ENCODE peak calls at places on chromosomes 13 and 19, in eight cellular contexts. One of them, this sample, is unnamed. For H3K27me3, the result is how much of the 10 kb centered on the place peaks cover.

GRCh38 chr13:89066868-89067466 is 1395.8 kb downstream of the SLITRK5 start:
- DNase-seq in neural progenitor cell: peak
- DNase-seq in stomach: no peak
- DNase-seq in bronchial epithelial cell: peak
- DNase-seq in left lung: no peak
- DNase-seq in heart left ventricle: no peak
- DNase-seq in esophagus squamous epithelium: no peak
- DNase-seq in CD8-positive, alpha-beta memory T cell: peak
- DNase-seq in this sample: peak

GRCh38 chr13:101144808-101145419 is 271.4 kb downstream of the NALCN start:
- DNase-seq in left lung: no peak
- DNase-seq in bronchial epithelial cell: peak
- DNase-seq in stomach: no peak
- DNase-seq in neural progenitor cell: peak
- DNase-seq in heart left ventricle: no peak
- DNase-seq in esophagus squamous epithelium: no peak
- DNase-seq in CD8-positive, alpha-beta memory T cell: no peak
- DNase-seq in this sample: peak

GRCh38 chr13:48153186-48153585 is 58.3 kb upstream of the MED4 start:
- DNase-seq in CD8-positive, alpha-beta memory T cell: no peak
- DNase-seq in bronchial epithelial cell: no peak
- DNase-seq in esophagus squamous epithelium: no peak
- DNase-seq in stomach: no peak
- DNase-seq in neural progenitor cell: no peak
- DNase-seq in heart left ventricle: no peak
- DNase-seq in left lung: no peak
- DNase-seq in this sample: no peak

GRCh38 chr19:35986664-35987570 is 8.1 kb upstream of the SDHAF1 start:
- DNase-seq in heart left ventricle: no peak
- DNase-seq in left lung: peak
- DNase-seq in bronchial epithelial cell: no peak
- DNase-seq in stomach: no peak
- DNase-seq in CD8-positive, alpha-beta memory T cell: no peak
- DNase-seq in neural progenitor cell: peak
- DNase-seq in esophagus squamous epithelium: no peak
- DNase-seq in this sample: peak

GRCh38 chr13:109479534-109479933 is 306.8 kb downstream of the IRS2 start:
- DNase-seq in esophagus squamous epithelium: no peak
- DNase-seq in stomach: no peak
- DNase-seq in bronchial epithelial cell: no peak
- DNase-seq in neural progenitor cell: no peak
- DNase-seq in left lung: no peak
- DNase-seq in heart left ventricle: no peak
- DNase-seq in CD8-positive, alpha-beta memory T cell: no peak
- DNase-seq in this sample: no peak

GRCh38 chr13:110946171-110946570 is 31.3 kb upstream of the ANKRD10 start:
- DNase-seq in neural progenitor cell: no peak
- DNase-seq in bronchial epithelial cell: no peak
- DNase-seq in left lung: no peak
- DNase-seq in esophagus squamous epithelium: no peak
- DNase-seq in heart left ventricle: no peak
- DNase-seq in stomach: no peak
- DNase-seq in CD8-positive, alpha-beta memory T cell: no peak
- DNase-seq in this sample: no peak

GRCh38 chr13:38566526-38566925 is 120.4 kb upstream of the FREM2 start:
- DNase-seq in bronchial epithelial cell: no peak
- DNase-seq in stomach: no peak
- DNase-seq in left lung: no peak
- DNase-seq in esophagus squamous epithelium: no peak
- DNase-seq in heart left ventricle: no peak
- DNase-seq in neural progenitor cell: no peak
- DNase-seq in CD8-positive, alpha-beta memory T cell: no peak
- DNase-seq in this sample: peak

GRCh38 chr13:29429496-29429895 is 166.0 kb downstream of the SLC7A1 start:
- DNase-seq in esophagus squamous epithelium: no peak
- DNase-seq in heart left ventricle: no peak
- DNase-seq in stomach: no peak
- DNase-seq in neural progenitor cell: no peak
- DNase-seq in left lung: no peak
- DNase-seq in bronchial epithelial cell: no peak
- DNase-seq in CD8-positive, alpha-beta memory T cell: no peak
- DNase-seq in this sample: peak

GRCh38 chr13:110743687-110744086 is 30.2 kb downstream of the ING1 start:
- DNase-seq in stomach: no peak
- DNase-seq in heart left ventricle: no peak
- DNase-seq in esophagus squamous epithelium: no peak
- DNase-seq in neural progenitor cell: no peak
- DNase-seq in CD8-positive, alpha-beta memory T cell: no peak
- DNase-seq in left lung: no peak
- DNase-seq in bronchial epithelial cell: no peak
- DNase-seq in this sample: no peak

GRCh38 chr19:10044390-10044789 is 31.1 kb downstream of the RDH8 start:
- DNase-seq in stomach: no peak
- DNase-seq in esophagus squamous epithelium: no peak
- DNase-seq in bronchial epithelial cell: no peak
- DNase-seq in heart left ventricle: no peak
- DNase-seq in left lung: no peak
- DNase-seq in neural progenitor cell: no peak
- DNase-seq in CD8-positive, alpha-beta memory T cell: no peak
- DNase-seq in this sample: peak

GRCh38 chr19:13506550-13506878 is 235 bp upstream of the CACNA1A start:
- DNase-seq in stomach: no peak
- DNase-seq in heart left ventricle: no peak
- DNase-seq in left lung: no peak
- DNase-seq in bronchial epithelial cell: no peak
- DNase-seq in CD8-positive, alpha-beta memory T cell: no peak
- DNase-seq in neural progenitor cell: peak
- DNase-seq in esophagus squamous epithelium: no peak
- DNase-seq in this sample: no peak

GRCh38 chr13:45352031-45352430 is 11.0 kb upstream of the TPT1 start:
- DNase-seq in neural progenitor cell: no peak
- DNase-seq in stomach: no peak
- DNase-seq in esophagus squamous epithelium: no peak
- DNase-seq in left lung: no peak
- DNase-seq in bronchial epithelial cell: peak
- DNase-seq in CD8-positive, alpha-beta memory T cell: no peak
- DNase-seq in heart left ventricle: no peak
- DNase-seq in this sample: no peak

GRCh38 chr13:21395953-21396352 is 63.1 kb downstream of the ZDHHC20 start:
- DNase-seq in neural progenitor cell: no peak
- DNase-seq in stomach: no peak
- DNase-seq in esophagus squamous epithelium: no peak
- DNase-seq in heart left ventricle: no peak
- DNase-seq in left lung: no peak
- DNase-seq in CD8-positive, alpha-beta memory T cell: no peak
- DNase-seq in bronchial epithelial cell: no peak
- DNase-seq in this sample: no peak

GRCh38 chr13:37225414-37226047 is 120.1 kb upstream of the CSNK1A1L start:
- DNase-seq in CD8-positive, alpha-beta memory T cell: no peak
- DNase-seq in heart left ventricle: no peak
- DNase-seq in left lung: no peak
- DNase-seq in esophagus squamous epithelium: no peak
- DNase-seq in stomach: no peak
- DNase-seq in neural progenitor cell: no peak
- DNase-seq in bronchial epithelial cell: peak
- DNase-seq in this sample: no peak

GRCh38 chr19:8451885-8452284 is 7.1 kb downstream of the HNRNPM start:
- DNase-seq in stomach: no peak
- DNase-seq in bronchial epithelial cell: peak
- DNase-seq in neural progenitor cell: peak
- DNase-seq in heart left ventricle: no peak
- DNase-seq in esophagus squamous epithelium: no peak
- DNase-seq in left lung: no peak
- DNase-seq in CD8-positive, alpha-beta memory T cell: no peak
- DNase-seq in this sample: no peak

GRCh38 chr13:43908156-43909126 is 28.7 kb downstream of the LACC1 start:
- DNase-seq in esophagus squamous epithelium: no peak
- DNase-seq in neural progenitor cell: peak
- DNase-seq in heart left ventricle: no peak
- DNase-seq in CD8-positive, alpha-beta memory T cell: no peak
- DNase-seq in stomach: no peak
- DNase-seq in bronchial epithelial cell: peak
- DNase-seq in left lung: no peak
- DNase-seq in this sample: peak

GRCh38 chr19:17762505-17763229 is 11.4 kb downstream of the FCHO1 start:
- DNase-seq in heart left ventricle: no peak
- DNase-seq in stomach: no peak
- DNase-seq in esophagus squamous epithelium: no peak
- DNase-seq in bronchial epithelial cell: peak
- DNase-seq in neural progenitor cell: peak
- DNase-seq in CD8-positive, alpha-beta memory T cell: no peak
- DNase-seq in left lung: no peak
- DNase-seq in this sample: peak

GRCh38 chr13:112059457-112060317 is 7.3 kb upstream of the SOX1 start:
- DNase-seq in esophagus squamous epithelium: no peak
- DNase-seq in bronchial epithelial cell: peak
- DNase-seq in left lung: no peak
- DNase-seq in CD8-positive, alpha-beta memory T cell: no peak
- DNase-seq in stomach: no peak
- DNase-seq in heart left ventricle: no peak
- DNase-seq in neural progenitor cell: peak
- DNase-seq in this sample: no peak

GRCh38 chr13:112061367-112062046 is 5.4 kb upstream of the SOX1 start:
- DNase-seq in left lung: no peak
- DNase-seq in stomach: no peak
- DNase-seq in bronchial epithelial cell: no peak
- DNase-seq in CD8-positive, alpha-beta memory T cell: no peak
- DNase-seq in heart left ventricle: no peak
- DNase-seq in neural progenitor cell: peak
- DNase-seq in esophagus squamous epithelium: no peak
- DNase-seq in this sample: no peak

GRCh38 chr13:112060899-112061366 is 6.0 kb upstream of the SOX1 start:
- DNase-seq in heart left ventricle: no peak
- DNase-seq in bronchial epithelial cell: no peak
- DNase-seq in CD8-positive, alpha-beta memory T cell: no peak
- DNase-seq in stomach: no peak
- DNase-seq in left lung: no peak
- DNase-seq in esophagus squamous epithelium: no peak
- DNase-seq in neural progenitor cell: peak
- DNase-seq in this sample: no peak

GRCh38 chr13:112058941-112059340 is 8.0 kb upstream of the SOX1 start:
- DNase-seq in stomach: no peak
- DNase-seq in CD8-positive, alpha-beta memory T cell: no peak
- DNase-seq in heart left ventricle: no peak
- DNase-seq in bronchial epithelial cell: no peak
- DNase-seq in neural progenitor cell: no peak
- DNase-seq in left lung: no peak
- DNase-seq in esophagus squamous epithelium: no peak
- DNase-seq in this sample: no peak

DNA sequence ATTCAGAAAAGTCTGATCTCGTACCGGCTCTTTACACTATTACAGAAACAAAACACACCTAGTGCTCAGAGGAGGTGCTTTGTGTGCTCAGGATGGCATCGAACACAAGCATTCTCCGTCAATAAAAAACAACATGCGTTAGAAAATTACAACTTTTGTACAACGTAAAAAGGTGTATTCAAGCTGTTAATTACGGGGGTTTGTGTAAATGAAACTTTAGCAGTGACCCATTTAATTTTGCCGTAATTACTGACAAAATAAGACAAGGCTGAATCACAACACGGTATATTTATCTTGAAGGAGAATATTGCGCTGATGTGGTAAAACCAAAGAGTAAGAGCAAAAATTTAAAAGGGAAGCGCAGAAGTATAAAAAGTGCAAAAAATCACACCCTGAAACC is 6.5 kb upstream of the SOX1 start:
- DNase-seq in left lung: no peak
- DNase-seq in neural progenitor cell: no peak
- DNase-seq in CD8-positive, alpha-beta memory T cell: no peak
- DNase-seq in heart left ventricle: no peak
- DNase-seq in stomach: no peak
- DNase-seq in esophagus squamous epithelium: no peak
- DNase-seq in bronchial epithelial cell: no peak
- DNase-seq in this sample: no peak
- H3K27me3 ChIP-seq in left lung: half or more
- H3K27me3 ChIP-seq in neural progenitor cell: half or more
- H3K27me3 ChIP-seq in CD8-positive, alpha-beta memory T cell: under half
- H3K27me3 ChIP-seq in heart left ventricle: half or more
- H3K27me3 ChIP-seq in stomach: half or more
- H3K27me3 ChIP-seq in esophagus squamous epithelium: under half
- H3K27me3 ChIP-seq in bronchial epithelial cell: half or more
- H3K27me3 ChIP-seq in this sample: half or more

GRCh38 chr19:39499932-39500331 is 1.2 kb downstream of the DLL3 start:
- DNase-seq in CD8-positive, alpha-beta memory T cell: no peak
- DNase-seq in left lung: no peak
- DNase-seq in stomach: no peak
- DNase-seq in neural progenitor cell: no peak
- DNase-seq in esophagus squamous epithelium: no peak
- DNase-seq in bronchial epithelial cell: no peak
- DNase-seq in heart left ventricle: no peak
- DNase-seq in this sample: no peak

GRCh38 chr19:39497850-39498261 is 891 bp upstream of the DLL3 start:
- DNase-seq in stomach: no peak
- DNase-seq in CD8-positive, alpha-beta memory T cell: no peak
- DNase-seq in bronchial epithelial cell: no peak
- DNase-seq in heart left ventricle: no peak
- DNase-seq in esophagus squamous epithelium: no peak
- DNase-seq in neural progenitor cell: peak
- DNase-seq in left lung: no peak
- DNase-seq in this sample: peak

GRCh38 chr19:39500543-39500942 is 1.8 kb downstream of the DLL3 start:
- DNase-seq in heart left ventricle: no peak
- DNase-seq in CD8-positive, alpha-beta memory T cell: no peak
- DNase-seq in neural progenitor cell: no peak
- DNase-seq in esophagus squamous epithelium: no peak
- DNase-seq in bronchial epithelial cell: no peak
- DNase-seq in stomach: no peak
- DNase-seq in left lung: no peak
- DNase-seq in this sample: no peak

GRCh38 chr19:39498262-39499081 is at the start of gene DLL3:
- DNase-seq in stomach: no peak
- DNase-seq in bronchial epithelial cell: no peak
- DNase-seq in left lung: no peak
- DNase-seq in CD8-positive, alpha-beta memory T cell: no peak
- DNase-seq in esophagus squamous epithelium: no peak
- DNase-seq in heart left ventricle: no peak
- DNase-seq in neural progenitor cell: peak
- DNase-seq in this sample: no peak

GRCh38 chr19:39499082-39499642 is 415 bp downstream of the DLL3 start:
- DNase-seq in CD8-positive, alpha-beta memory T cell: no peak
- DNase-seq in left lung: no peak
- DNase-seq in stomach: no peak
- DNase-seq in esophagus squamous epithelium: no peak
- DNase-seq in heart left ventricle: no peak
- DNase-seq in neural progenitor cell: peak
- DNase-seq in bronchial epithelial cell: no peak
- DNase-seq in this sample: no peak
- H3K27me3 ChIP-seq in CD8-positive, alpha-beta memory T cell: under half
- H3K27me3 ChIP-seq in left lung: half or more
- H3K27me3 ChIP-seq in stomach: half or more
- H3K27me3 ChIP-seq in esophagus squamous epithelium: under half
- H3K27me3 ChIP-seq in heart left ventricle: half or more
- H3K27me3 ChIP-seq in neural progenitor cell: half or more
- H3K27me3 ChIP-seq in bronchial epithelial cell: under half
- H3K27me3 ChIP-seq in this sample: under half

GRCh38 chr13:27878274-27878673 is 41.5 kb upstream of the PDX1 start:
- DNase-seq in bronchial epithelial cell: no peak
- DNase-seq in neural progenitor cell: no peak
- DNase-seq in heart left ventricle: no peak
- DNase-seq in stomach: no peak
- DNase-seq in left lung: no peak
- DNase-seq in esophagus squamous epithelium: no peak
- DNase-seq in CD8-positive, alpha-beta memory T cell: no peak
- DNase-seq in this sample: no peak
- H3K27me3 ChIP-seq in bronchial epithelial cell: under half
- H3K27me3 ChIP-seq in neural progenitor cell: half or more
- H3K27me3 ChIP-seq in heart left ventricle: under half
- H3K27me3 ChIP-seq in stomach: half or more
- H3K27me3 ChIP-seq in left lung: under half
- H3K27me3 ChIP-seq in esophagus squamous epithelium: under half
- H3K27me3 ChIP-seq in CD8-positive, alpha-beta memory T cell: under half
- H3K27me3 ChIP-seq in this sample: under half

GRCh38 chr19:50817941-50818858 is 5.4 kb downstream of the KLK1 start:
- DNase-seq in left lung: no peak
- DNase-seq in CD8-positive, alpha-beta memory T cell: no peak
- DNase-seq in heart left ventricle: peak
- DNase-seq in neural progenitor cell: peak
- DNase-seq in bronchial epithelial cell: no peak
- DNase-seq in stomach: peak
- DNase-seq in esophagus squamous epithelium: no peak
- DNase-seq in this sample: peak
- H3K27me3 ChIP-seq in left lung: under half
- H3K27me3 ChIP-seq in CD8-positive, alpha-beta memory T cell: under half
- H3K27me3 ChIP-seq in heart left ventricle: under half
- H3K27me3 ChIP-seq in neural progenitor cell: half or more
- H3K27me3 ChIP-seq in bronchial epithelial cell: under half
- H3K27me3 ChIP-seq in stomach: half or more
- H3K27me3 ChIP-seq in esophagus squamous epithelium: under half
- H3K27me3 ChIP-seq in this sample: under half

This sample was measured in HAP-1.